ENCODE peak calls at places on chromosome 3, in seven cellular contexts. One of them, this sample, is unnamed. For H3K4me1, the result is how much of the 10 kb centered on the place peaks cover.

GRCh38 chr3:86986666-86987420 is 4.1 kb downstream of the VGLL3 start:
- DNase-seq in aorta: no peak
- DNase-seq in heart left ventricle: no peak
- DNase-seq in GM23338: no peak
- DNase-seq in CD4-positive, CD25-positive, alpha-beta regulatory T cell: no peak
- DNase-seq in pancreas: no peak
- DNase-seq in Peyer's patch: no peak
- DNase-seq in this sample: no peak

GRCh38 chr3:64270143-64270542 is 44.9 kb upstream of the PRICKLE2 start:
- DNase-seq in aorta: no peak
- DNase-seq in heart left ventricle: no peak
- DNase-seq in GM23338: peak
- DNase-seq in CD4-positive, CD25-positive, alpha-beta regulatory T cell: no peak
- DNase-seq in pancreas: no peak
- DNase-seq in Peyer's patch: no peak
- DNase-seq in this sample: no peak

GRCh38 chr3:160376681-160377080 is 22.3 kb downstream of the IFT80 start:
- DNase-seq in aorta: no peak
- DNase-seq in heart left ventricle: no peak
- DNase-seq in GM23338: no peak
- DNase-seq in CD4-positive, CD25-positive, alpha-beta regulatory T cell: no peak
- DNase-seq in pancreas: no peak
- DNase-seq in Peyer's patch: no peak
- DNase-seq in this sample: no peak

GRCh38 chr3:66394261-66395249 is 106.3 kb downstream of the LRIG1 start:
- DNase-seq in aorta: peak
- DNase-seq in heart left ventricle: no peak
- DNase-seq in GM23338: no peak
- DNase-seq in CD4-positive, CD25-positive, alpha-beta regulatory T cell: no peak
- DNase-seq in pancreas: no peak
- DNase-seq in Peyer's patch: peak
- DNase-seq in this sample: no peak

GRCh38 chr3:128491900-128492352 is 1.1 kb downstream of the GATA2 start:
- DNase-seq in aorta: no peak
- DNase-seq in heart left ventricle: no peak
- DNase-seq in GM23338: no peak
- DNase-seq in CD4-positive, CD25-positive, alpha-beta regulatory T cell: no peak
- DNase-seq in pancreas: no peak
- DNase-seq in Peyer's patch: peak
- DNase-seq in this sample: no peak

GRCh38 chr3:147915057-147915456 is 505.9 kb downstream of the ZIC1 start:
- DNase-seq in aorta: no peak
- DNase-seq in heart left ventricle: no peak
- DNase-seq in GM23338: no peak
- DNase-seq in CD4-positive, CD25-positive, alpha-beta regulatory T cell: no peak
- DNase-seq in pancreas: no peak
- DNase-seq in Peyer's patch: no peak
- DNase-seq in this sample: no peak

GRCh38 chr3:20215636-20216035 is 29.6 kb upstream of the SGO1 start:
- DNase-seq in aorta: no peak
- DNase-seq in heart left ventricle: no peak
- DNase-seq in GM23338: no peak
- DNase-seq in CD4-positive, CD25-positive, alpha-beta regulatory T cell: no peak
- DNase-seq in pancreas: no peak
- DNase-seq in Peyer's patch: no peak
- DNase-seq in this sample: no peak

GRCh38 chr3:120661963-120662347 is 20.1 kb downstream of the HGD start:
- DNase-seq in aorta: no peak
- DNase-seq in heart left ventricle: no peak
- DNase-seq in GM23338: no peak
- DNase-seq in CD4-positive, CD25-positive, alpha-beta regulatory T cell: no peak
- DNase-seq in pancreas: no peak
- DNase-seq in Peyer's patch: no peak
- DNase-seq in this sample: no peak

GRCh38 chr3:188634285-188634684 is 480.3 kb downstream of the LPP start:
- DNase-seq in aorta: no peak
- DNase-seq in heart left ventricle: no peak
- DNase-seq in GM23338: no peak
- DNase-seq in CD4-positive, CD25-positive, alpha-beta regulatory T cell: no peak
- DNase-seq in pancreas: no peak
- DNase-seq in Peyer's patch: no peak
- DNase-seq in this sample: no peak

GRCh38 chr3:51675201-51675611 is 4.2 kb downstream of the TEX264 start:
- DNase-seq in aorta: peak
- DNase-seq in heart left ventricle: no peak
- DNase-seq in GM23338: no peak
- DNase-seq in CD4-positive, CD25-positive, alpha-beta regulatory T cell: peak
- DNase-seq in pancreas: no peak
- DNase-seq in Peyer's patch: no peak
- DNase-seq in this sample: no peak

GRCh38 chr3:25603703-25604102 is 61.0 kb downstream of the TOP2B start:
- DNase-seq in aorta: no peak
- DNase-seq in heart left ventricle: no peak
- DNase-seq in GM23338: no peak
- DNase-seq in CD4-positive, CD25-positive, alpha-beta regulatory T cell: no peak
- DNase-seq in pancreas: no peak
- DNase-seq in Peyer's patch: no peak
- DNase-seq in this sample: peak

GRCh38 chr3:99700637-99701268 is 62.4 kb downstream of the COL8A1 start:
- DNase-seq in aorta: no peak
- DNase-seq in heart left ventricle: no peak
- DNase-seq in GM23338: no peak
- DNase-seq in CD4-positive, CD25-positive, alpha-beta regulatory T cell: no peak
- DNase-seq in pancreas: no peak
- DNase-seq in Peyer's patch: no peak
- DNase-seq in this sample: no peak

GRCh38 chr3:157170861-157171260 is 10.9 kb upstream of the CCNL1 start:
- DNase-seq in aorta: no peak
- DNase-seq in heart left ventricle: no peak
- DNase-seq in GM23338: no peak
- DNase-seq in CD4-positive, CD25-positive, alpha-beta regulatory T cell: no peak
- DNase-seq in pancreas: no peak
- DNase-seq in Peyer's patch: no peak
- DNase-seq in this sample: no peak

GRCh38 chr3:139248593-139249255 is 95.1 kb upstream of the MRPS22 start:
- DNase-seq in aorta: no peak
- DNase-seq in heart left ventricle: no peak
- DNase-seq in GM23338: no peak
- DNase-seq in CD4-positive, CD25-positive, alpha-beta regulatory T cell: no peak
- DNase-seq in pancreas: no peak
- DNase-seq in Peyer's patch: no peak
- DNase-seq in this sample: no peak

GRCh38 chr3:106261915-106262683 is 393.3 kb upstream of the CBLB start:
- DNase-seq in aorta: no peak
- DNase-seq in heart left ventricle: no peak
- DNase-seq in GM23338: no peak
- DNase-seq in CD4-positive, CD25-positive, alpha-beta regulatory T cell: peak
- DNase-seq in pancreas: no peak
- DNase-seq in Peyer's patch: no peak
- DNase-seq in this sample: no peak

GRCh38 chr3:159854500-159855124 is 134.0 kb upstream of the IL12A start:
- DNase-seq in aorta: no peak
- DNase-seq in heart left ventricle: no peak
- DNase-seq in GM23338: no peak
- DNase-seq in CD4-positive, CD25-positive, alpha-beta regulatory T cell: no peak
- DNase-seq in pancreas: no peak
- DNase-seq in Peyer's patch: no peak
- DNase-seq in this sample: no peak

GRCh38 chr3:39137991-39138803 is 15.2 kb downstream of the CSRNP1 start:
- DNase-seq in aorta: no peak
- DNase-seq in heart left ventricle: no peak
- DNase-seq in GM23338: no peak
- DNase-seq in CD4-positive, CD25-positive, alpha-beta regulatory T cell: no peak
- DNase-seq in pancreas: no peak
- DNase-seq in Peyer's patch: no peak
- DNase-seq in this sample: no peak

GRCh38 chr3:101813817-101814440 is 34.9 kb downstream of the NXPE3 start:
- DNase-seq in aorta: no peak
- DNase-seq in heart left ventricle: no peak
- DNase-seq in GM23338: peak
- DNase-seq in CD4-positive, CD25-positive, alpha-beta regulatory T cell: peak
- DNase-seq in pancreas: no peak
- DNase-seq in Peyer's patch: no peak
- DNase-seq in this sample: no peak

GRCh38 chr3:184609861-184610365 is 48.3 kb downstream of the EPHB3 start:
- DNase-seq in aorta: peak
- DNase-seq in heart left ventricle: peak
- DNase-seq in GM23338: no peak
- DNase-seq in CD4-positive, CD25-positive, alpha-beta regulatory T cell: no peak
- DNase-seq in pancreas: no peak
- DNase-seq in Peyer's patch: no peak
- DNase-seq in this sample: no peak

GRCh38 chr3:143483214-143483613 is 363.6 kb downstream of the CHST2 start:
- DNase-seq in aorta: no peak
- DNase-seq in heart left ventricle: no peak
- DNase-seq in GM23338: no peak
- DNase-seq in CD4-positive, CD25-positive, alpha-beta regulatory T cell: no peak
- DNase-seq in pancreas: no peak
- DNase-seq in Peyer's patch: no peak
- DNase-seq in this sample: no peak

DNA sequence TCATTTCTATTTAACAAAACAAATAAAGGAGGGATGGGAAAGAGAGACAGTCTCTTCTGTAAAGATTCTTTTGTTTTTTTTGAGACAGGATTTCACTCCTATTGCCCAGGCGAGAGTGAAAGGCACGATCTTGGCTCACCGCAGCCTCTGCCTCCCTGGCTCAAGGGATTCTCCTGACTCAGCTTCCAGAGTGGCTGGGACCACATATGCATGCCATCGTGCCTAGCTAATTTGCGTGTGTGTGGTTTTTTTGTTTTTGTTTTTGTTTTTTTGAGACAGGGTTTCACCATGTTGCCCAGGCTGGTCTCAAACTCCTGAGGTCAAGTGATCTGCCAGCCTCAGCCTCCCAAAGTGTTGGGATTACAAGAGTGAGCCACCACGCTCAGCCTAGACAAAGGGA is 23.3 kb downstream of the STAG1 start:
- DNase-seq in aorta: no peak
- DNase-seq in heart left ventricle: no peak
- DNase-seq in GM23338: peak
- DNase-seq in CD4-positive, CD25-positive, alpha-beta regulatory T cell: no peak
- DNase-seq in pancreas: no peak
- DNase-seq in Peyer's patch: no peak
- DNase-seq in this sample: no peak
- H3K4me1 ChIP-seq in aorta: under half
- H3K4me1 ChIP-seq in heart left ventricle: half or more
- H3K4me1 ChIP-seq in GM23338: under half
- H3K4me1 ChIP-seq in CD4-positive, CD25-positive, alpha-beta regulatory T cell: under half
- H3K4me1 ChIP-seq in pancreas: under half
- H3K4me1 ChIP-seq in Peyer's patch: under half
- H3K4me1 ChIP-seq in this sample: under half

DNA sequence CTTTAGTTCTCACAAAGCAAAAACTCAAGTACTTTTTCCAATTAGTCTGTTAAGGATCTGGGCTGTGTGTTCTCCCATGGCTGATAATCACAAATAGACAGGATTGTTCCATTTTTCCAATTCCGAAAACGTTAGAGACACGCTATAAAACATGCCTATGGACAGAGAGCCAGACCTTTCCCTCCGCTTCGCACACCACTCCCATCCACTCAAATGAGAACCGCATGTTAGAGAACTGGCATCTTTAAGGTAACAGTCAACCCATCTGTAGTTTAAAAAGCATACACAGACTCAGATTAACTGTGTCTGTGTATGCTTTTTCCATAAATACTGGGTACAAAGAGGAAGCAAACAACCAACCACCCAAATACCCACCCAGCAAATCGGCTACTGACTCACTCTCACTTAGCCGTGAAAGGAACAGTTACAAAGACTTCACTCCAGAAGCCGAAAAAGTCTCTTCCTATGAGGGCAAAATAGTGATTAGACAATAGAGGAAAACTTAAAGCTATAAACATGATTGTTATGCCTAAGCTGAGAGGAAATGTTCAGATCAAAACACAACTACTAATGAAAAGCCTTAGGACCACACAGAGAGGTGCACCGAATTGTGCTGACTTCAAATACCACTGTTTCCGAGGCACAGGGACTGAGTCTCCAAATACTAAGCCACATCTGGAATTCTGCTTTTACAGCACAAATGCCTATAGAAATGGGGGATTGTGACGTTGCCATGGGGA is 36.1 kb downstream of the IL17RD start:
- DNase-seq in aorta: no peak
- DNase-seq in heart left ventricle: no peak
- DNase-seq in GM23338: peak
- DNase-seq in CD4-positive, CD25-positive, alpha-beta regulatory T cell: no peak
- DNase-seq in pancreas: no peak
- DNase-seq in Peyer's patch: no peak
- DNase-seq in this sample: no peak
- H3K4me1 ChIP-seq in aorta: under half
- H3K4me1 ChIP-seq in heart left ventricle: under half
- H3K4me1 ChIP-seq in GM23338: half or more
- H3K4me1 ChIP-seq in CD4-positive, CD25-positive, alpha-beta regulatory T cell: under half
- H3K4me1 ChIP-seq in pancreas: under half
- H3K4me1 ChIP-seq in Peyer's patch: under half
- H3K4me1 ChIP-seq in this sample: under half

GRCh38 chr3:71389911-71390573 is 193.5 kb downstream of the FOXP1 start:
- DNase-seq in aorta: peak
- DNase-seq in heart left ventricle: peak
- DNase-seq in GM23338: peak
- DNase-seq in CD4-positive, CD25-positive, alpha-beta regulatory T cell: peak
- DNase-seq in pancreas: peak
- DNase-seq in Peyer's patch: peak
- DNase-seq in this sample: peak
- H3K4me1 ChIP-seq in aorta: under half
- H3K4me1 ChIP-seq in heart left ventricle: under half
- H3K4me1 ChIP-seq in GM23338: under half
- H3K4me1 ChIP-seq in CD4-positive, CD25-positive, alpha-beta regulatory T cell: half or more
- H3K4me1 ChIP-seq in pancreas: under half
- H3K4me1 ChIP-seq in Peyer's patch: under half
- H3K4me1 ChIP-seq in this sample: under half

DNA sequence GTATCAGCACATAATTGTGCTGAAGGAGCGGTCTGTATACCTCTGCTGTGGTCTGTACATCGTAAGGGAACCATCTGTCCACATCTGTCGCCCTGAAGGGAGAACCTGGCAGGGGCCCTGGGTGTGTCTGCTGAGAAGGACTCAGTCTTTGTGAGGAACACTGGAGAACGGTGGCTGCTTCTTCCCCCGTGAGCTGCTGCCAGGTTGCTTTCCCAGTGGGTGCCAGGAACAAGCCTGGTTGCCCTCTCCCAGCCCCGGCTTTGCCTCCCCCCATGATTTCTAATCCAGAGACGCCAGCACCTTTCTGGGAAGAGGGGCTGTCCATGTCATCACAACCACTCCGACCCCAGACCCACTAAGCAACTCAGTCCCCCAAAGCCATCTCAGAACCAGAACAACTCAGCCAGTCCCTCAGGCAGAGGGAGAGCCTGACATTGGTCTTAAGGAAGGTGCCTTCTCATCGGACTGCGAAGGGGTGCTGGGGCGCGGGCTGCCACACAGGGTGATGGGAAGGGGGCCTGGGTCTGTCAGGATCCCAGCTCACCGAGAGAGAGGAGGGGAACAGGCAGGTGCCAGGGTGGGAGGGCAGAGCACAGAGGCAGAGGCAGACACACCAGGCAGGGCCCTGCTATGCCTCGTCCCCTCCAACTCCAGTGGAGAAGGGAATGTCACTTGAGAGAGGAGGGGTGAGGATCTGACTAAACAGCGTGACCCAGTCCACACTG is 8.5 kb downstream of the TNK2 start:
- DNase-seq in aorta: peak
- DNase-seq in heart left ventricle: no peak
- DNase-seq in GM23338: no peak
- DNase-seq in CD4-positive, CD25-positive, alpha-beta regulatory T cell: no peak
- DNase-seq in pancreas: no peak
- DNase-seq in Peyer's patch: peak
- DNase-seq in this sample: no peak
- H3K4me1 ChIP-seq in aorta: under half
- H3K4me1 ChIP-seq in heart left ventricle: under half
- H3K4me1 ChIP-seq in GM23338: under half
- H3K4me1 ChIP-seq in CD4-positive, CD25-positive, alpha-beta regulatory T cell: half or more
- H3K4me1 ChIP-seq in pancreas: under half
- H3K4me1 ChIP-seq in Peyer's patch: under half
- H3K4me1 ChIP-seq in this sample: under half

GRCh38 chr3:46953265-46954010 is 23.1 kb downstream of the CCDC12 start:
- DNase-seq in aorta: no peak
- DNase-seq in heart left ventricle: peak
- DNase-seq in GM23338: no peak
- DNase-seq in CD4-positive, CD25-positive, alpha-beta regulatory T cell: no peak
- DNase-seq in pancreas: no peak
- DNase-seq in Peyer's patch: peak
- DNase-seq in this sample: no peak
- H3K4me1 ChIP-seq in aorta: under half
- H3K4me1 ChIP-seq in heart left ventricle: half or more
- H3K4me1 ChIP-seq in GM23338: under half
- H3K4me1 ChIP-seq in CD4-positive, CD25-positive, alpha-beta regulatory T cell: half or more
- H3K4me1 ChIP-seq in pancreas: under half
- H3K4me1 ChIP-seq in Peyer's patch: under half
- H3K4me1 ChIP-seq in this sample: half or more

This sample was measured in right lobe of liver.